ENCODE peak calls at places on chromosomes 5 and 9, in nine cellular contexts. L is prostate gland, V is lower lobe of right lung, K is hepatocyte, A is GM12878, U is upper lobe of right lung, Q is tibial artery, P is adrenal gland, O is IMR-90. D is an unnamed sample. For H3K4me1, the result is how much of the 10 kb centered on the place peaks cover.

GRCh38 chr5:77972545-77973252 is 196.6 kb upstream of the TBCA start:
- DNase-seq in A (no peak), P (no peak), Q (no peak), U (no peak), O (no peak), L (no peak), K (peak), V (no peak), D (no peak)

GRCh38 chr5:90878549-90879196 is 320.1 kb downstream of the ADGRV1 start:
- DNase-seq in P (peak), V (no peak), K (peak), O (peak), U (no peak), L (no peak), A (no peak), Q (no peak), D (peak)

GRCh38 chr5:6837519-6838110 is 124.4 kb downstream of the TENT4A start:
- DNase-seq in L (no peak), Q (no peak), A (no peak), U (no peak), V (no peak), O (no peak), K (no peak), P (no peak), D (peak)

GRCh38 chr5:139912804-139913203 is 117.2 kb downstream of the PSD2 start:
- DNase-seq in V (no peak), K (peak), A (no peak), Q (no peak), O (no peak), P (peak), U (no peak), L (no peak), D (no peak)

GRCh38 chr9:137376386-137376785 is 46.6 kb downstream of the EXD3 start:
- DNase-seq in V (no peak), A (no peak), Q (no peak), L (no peak), O (no peak), K (no peak), P (no peak), U (no peak), D (peak)

GRCh38 chr9:26710008-26710407 is 182.6 kb downstream of the CAAP1 start:
- DNase-seq in O (no peak), Q (no peak), V (no peak), P (no peak), A (no peak), U (no peak), K (no peak), L (no peak), D (no peak)

GRCh38 chr5:73909474-73909873 is 283.5 kb downstream of the ARHGEF28 start:
- DNase-seq in A (no peak), O (no peak), P (no peak), U (no peak), V (no peak), Q (no peak), K (no peak), L (no peak), D (no peak)

GRCh38 chr9:87678650-87679355 is 47.1 kb upstream of the CTSL start:
- DNase-seq in U (no peak), A (no peak), O (peak), L (peak), K (peak), P (peak), V (no peak), Q (peak), D (no peak)

GRCh38 chr5:45171563-45171962 is 362.8 kb downstream of the MRPS30 start:
- DNase-seq in L (no peak), O (no peak), A (no peak), P (no peak), Q (no peak), K (no peak), V (no peak), U (no peak), D (no peak)

GRCh38 chr5:126031989-126032716 is 391.1 kb upstream of the GRAMD2B start:
- DNase-seq in U (no peak), A (no peak), L (no peak), O (peak), Q (peak), K (no peak), V (no peak), P (peak), D (no peak)

GRCh38 chr5:110038297-110038997 is 348.7 kb downstream of the MAN2A1 start:
- DNase-seq in A (no peak), L (no peak), O (no peak), U (no peak), Q (no peak), V (no peak), P (peak), K (no peak), D (no peak)

GRCh38 chr5:93956006-93956405 is 214.6 kb upstream of the POU5F2 start:
- DNase-seq in A (no peak), L (no peak), O (no peak), Q (no peak), P (no peak), V (no peak), K (no peak), U (no peak), D (no peak)

GRCh38 chr9:109745335-109746283 is 34.4 kb upstream of the PALM2AKAP2 start:
- DNase-seq in U (peak), P (peak), O (peak), V (peak), K (peak), L (peak), A (no peak), Q (peak), D (peak)

GRCh38 chr9:122498883-122499288 is 11.7 kb upstream of the OR1J2 start:
- DNase-seq in O (peak), U (no peak), V (no peak), K (peak), Q (no peak), A (no peak), L (peak), P (peak), D (no peak)

GRCh38 chr9:130124471-130124870 is 47.7 kb upstream of the NCS1 start:
- DNase-seq in K (no peak), U (no peak), Q (no peak), O (peak), L (no peak), A (no peak), V (peak), P (no peak), D (no peak)

GRCh38 chr5:135551593-135552447 is 16.1 kb upstream of the NEUROG1 start:
- DNase-seq in Q (peak), L (peak), U (no peak), V (peak), P (peak), O (peak), A (peak), K (peak), D (peak)

GRCh38 chr5:132478498-132478855 is 12.1 kb downstream of the IRF1 start:
- DNase-seq in K (no peak), U (peak), V (peak), A (no peak), L (no peak), Q (no peak), P (no peak), O (no peak), D (no peak)

GRCh38 chr9:109031241-109031640 is 17.9 kb upstream of the CTNNAL1 start:
- DNase-seq in U (no peak), A (no peak), Q (no peak), P (no peak), V (no peak), L (no peak), O (peak), K (no peak), D (no peak)

GRCh38 chr9:123061216-123061615 is 27.7 kb downstream of the GPR21 start:
- DNase-seq in U (no peak), V (no peak), P (no peak), Q (no peak), L (no peak), O (no peak), K (no peak), A (no peak), D (no peak)

GRCh38 chr5:63963080-63963735 is 963 bp upstream of the HTR1A start:
- DNase-seq in O (peak), A (peak), Q (no peak), K (peak), U (no peak), V (no peak), P (peak), L (no peak), D (peak)

GRCh38 chr9:89986190-89986589 is 381.4 kb downstream of the GADD45G start:
- DNase-seq in Q (no peak), A (no peak), L (no peak), P (no peak), V (no peak), U (no peak), O (no peak), K (no peak), D (no peak)

GRCh38 chr5:606061-606460 is 6.1 kb upstream of the CEP72 start:
- DNase-seq in V (no peak), L (no peak), Q (peak), O (no peak), A (no peak), P (no peak), U (peak), K (no peak), D (no peak)

GRCh38 chr5:13955896-13956295 is 11.4 kb upstream of the DNAH5 start:
- DNase-seq in V (no peak), L (no peak), O (peak), K (no peak), P (no peak), A (no peak), Q (no peak), U (no peak), D (no peak)

GRCh38 chr9:133167769-133168168 is 4.1 kb upstream of the GBGT1 start:
- DNase-seq in P (no peak), K (no peak), U (peak), L (no peak), V (peak), A (no peak), Q (no peak), O (no peak), D (no peak)

GRCh38 chr5:169094586-169095409 is 206.1 kb downstream of the SLIT3 start:
- DNase-seq in U (no peak), L (no peak), A (no peak), O (peak), Q (no peak), P (no peak), K (no peak), V (no peak), D (no peak)

GRCh38 chr5:71482132-71482531 is 26.7 kb downstream of the BDP1 start:
- DNase-seq in V (no peak), L (peak), Q (no peak), A (no peak), P (peak), U (no peak), O (peak), K (no peak), D (peak)

GRCh38 chr9:93224591-93224990 is 40.7 kb downstream of the WNK2 start:
- DNase-seq in U (no peak), V (no peak), Q (no peak), P (no peak), A (no peak), K (peak), L (peak), O (no peak), D (no peak)

GRCh38 chr9:27154923-27155322 is 45.9 kb downstream of the TEK start:
- DNase-seq in O (peak), K (peak), A (no peak), P (no peak), U (no peak), L (no peak), V (no peak), Q (no peak), D (no peak)

GRCh38 chr9:127954831-127955293 is 17.2 kb upstream of the DPM2 start:
- DNase-seq in U (no peak), P (no peak), O (no peak), K (no peak), V (no peak), A (no peak), Q (no peak), L (no peak), D (no peak)

GRCh38 chr9:114000671-114001409 is 77.3 kb downstream of the AMBP start:
- DNase-seq in A (no peak), U (no peak), O (peak), Q (peak), K (no peak), V (no peak), P (no peak), L (no peak), D (no peak)

DNA sequence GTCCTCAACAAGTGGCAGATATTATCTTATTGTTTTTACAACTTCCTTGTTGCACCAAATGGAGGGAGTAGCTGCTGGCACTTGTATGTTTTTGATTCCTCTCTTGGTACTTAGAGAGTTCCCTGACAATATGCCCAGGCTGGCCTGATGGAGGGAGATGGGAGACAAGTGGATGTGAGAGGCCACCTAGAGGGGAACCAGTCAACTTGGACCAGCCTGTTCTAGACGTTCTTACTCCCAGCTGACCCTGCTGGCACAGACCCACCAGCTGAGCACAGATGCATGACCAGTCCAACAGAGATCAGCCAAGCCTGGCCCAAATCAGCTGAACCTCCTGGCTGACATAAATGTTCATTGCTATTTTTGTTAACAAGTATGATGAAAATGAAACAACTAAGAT is 60.9 kb upstream of the GDNF start:
- DNase-seq in Q (peak), K (peak), U (no peak), L (no peak), O (peak), A (no peak), P (peak), V (no peak), D (peak)
- TF ChIP-seq CTCF in Q (no peak), K (no peak), U (no peak), L (no peak), O (no peak), A (no peak), P (no peak), V (no peak), D (no peak)

GRCh38 chr9:91835632-91836031 is 114.4 kb downstream of the ROR2 start:
- DNase-seq in K (no peak), U (no peak), P (no peak), Q (peak), A (no peak), V (no peak), L (no peak), O (no peak), D (no peak)
- H3K4me1 ChIP-seq in K (half or more), U (under half), P (under half), Q (under half), A (under half), V (under half), L (under half), O (under half), D (under half)

GRCh38 chr5:43582082-43583005 is 20.6 kb upstream of the NNT start:
- DNase-seq in P (no peak), O (no peak), Q (no peak), K (no peak), L (no peak), A (no peak), V (no peak), U (no peak), D (no peak)
- H3K4me3 ChIP-seq in P (no peak), O (no peak), Q (no peak), K (no peak), L (no peak), A (no peak), V (no peak), U (no peak), D (no peak)

DNA sequence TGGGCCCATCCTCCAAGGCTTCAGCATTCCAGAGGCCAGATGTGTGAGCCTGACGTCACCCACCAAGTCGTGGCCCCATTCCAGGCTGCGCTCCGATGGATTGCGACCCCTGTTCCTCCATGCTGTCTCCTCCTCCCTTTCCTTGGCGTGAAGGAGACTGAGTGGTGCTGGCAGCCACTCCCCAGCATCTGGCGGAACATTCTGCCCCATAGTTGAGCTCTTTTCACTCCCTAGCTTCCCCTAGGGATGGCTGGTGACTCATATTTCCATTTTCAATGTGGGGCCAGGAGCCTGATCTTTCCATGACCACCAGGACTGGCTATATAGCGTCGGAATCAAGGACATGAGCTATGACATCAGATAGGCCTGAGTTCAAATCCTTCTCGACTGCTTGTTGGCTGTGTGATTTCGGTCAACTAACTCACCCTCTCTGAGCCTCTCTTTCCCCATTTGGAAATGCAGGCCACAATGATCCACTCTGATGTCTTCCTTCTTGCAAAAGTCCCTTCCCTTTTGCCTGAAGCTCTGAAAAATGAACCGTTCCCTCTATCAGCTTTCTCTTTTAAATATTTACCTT is 24.5 kb upstream of the DUSP1 start:
- DNase-seq in K (peak), U (peak), Q (peak), A (no peak), V (peak), L (no peak), P (peak), O (peak), D (peak)
- TF ChIP-seq CTCF in K (no peak), U (no peak), Q (peak), A (no peak), V (no peak), L (no peak), P (peak), O (peak), D (no peak)

DNA sequence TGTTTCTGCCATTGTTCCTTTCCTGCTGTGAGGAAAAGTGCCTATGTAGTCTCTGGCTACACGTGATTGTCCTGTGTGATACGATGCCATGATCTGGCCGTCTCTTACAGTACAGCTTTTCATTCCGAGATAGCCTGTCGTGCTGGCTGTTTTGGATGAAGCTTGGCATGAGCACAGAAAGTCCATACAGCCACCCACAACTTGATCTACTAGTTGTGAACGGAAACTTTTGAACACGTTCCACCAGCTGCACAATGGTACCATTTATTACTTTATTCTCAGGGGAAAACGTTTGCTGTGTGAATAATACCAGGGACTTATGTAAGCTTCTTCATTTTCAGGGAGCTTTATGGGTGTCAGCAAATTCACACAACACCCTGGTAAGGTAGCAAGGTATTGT is 217.6 kb upstream of the ANKRD55 start:
- DNase-seq in L (peak), K (no peak), O (no peak), A (no peak), P (no peak), V (no peak), U (no peak), Q (no peak), D (no peak)
- H3K4me1 ChIP-seq in L (under half), K (under half), O (under half), A (under half), P (under half), V (under half), U (under half), Q (under half), D (under half)

DNA sequence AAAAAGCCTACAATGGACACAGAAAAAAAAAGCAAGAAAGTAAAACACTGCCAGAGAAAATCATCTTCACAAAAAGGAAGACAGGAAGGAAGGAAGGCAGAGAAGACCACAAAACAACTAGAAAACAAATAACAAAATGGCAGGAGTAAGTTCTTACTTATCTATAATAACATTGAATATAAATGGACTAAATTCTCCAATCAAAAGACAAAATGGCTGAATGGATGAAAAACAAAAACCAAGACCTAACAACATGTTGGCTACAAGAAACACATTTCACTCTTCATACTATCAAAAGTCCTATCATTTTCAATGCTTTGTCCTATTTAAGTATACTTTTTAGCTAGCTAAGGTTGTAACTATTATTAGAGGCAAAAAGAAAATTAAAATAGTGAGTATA is 36.9 kb upstream of the HMGCR start:
- DNase-seq in O (no peak), P (no peak), V (no peak), Q (no peak), U (no peak), L (no peak), A (no peak), K (no peak), D (no peak)
- H3K4me3 ChIP-seq in O (no peak), P (no peak), V (no peak), Q (no peak), U (no peak), L (no peak), A (no peak), K (no peak), D (no peak)

GRCh38 chr5:180860273-180860886 is 696 bp downstream of the ZFP62 start:
- DNase-seq in L (no peak), Q (no peak), U (no peak), P (peak), A (no peak), K (peak), V (peak), O (no peak), D (peak)

GRCh38 chr5:180860887-180861822 is at the start of gene ZFP62:
- DNase-seq in U (peak), L (peak), A (peak), K (peak), O (peak), P (peak), Q (peak), V (peak), D (peak)

GRCh38 chr5:180866296-180866695 is 5.2 kb upstream of the ZFP62 start:
- DNase-seq in U (no peak), Q (no peak), L (peak), O (no peak), P (no peak), A (no peak), K (peak), V (no peak), D (no peak)

GRCh38 chr5:180866985-180867384 is 5.9 kb upstream of the ZFP62 start:
- DNase-seq in O (no peak), Q (no peak), L (no peak), K (no peak), V (no peak), P (no peak), U (no peak), A (no peak), D (peak)

DNA sequence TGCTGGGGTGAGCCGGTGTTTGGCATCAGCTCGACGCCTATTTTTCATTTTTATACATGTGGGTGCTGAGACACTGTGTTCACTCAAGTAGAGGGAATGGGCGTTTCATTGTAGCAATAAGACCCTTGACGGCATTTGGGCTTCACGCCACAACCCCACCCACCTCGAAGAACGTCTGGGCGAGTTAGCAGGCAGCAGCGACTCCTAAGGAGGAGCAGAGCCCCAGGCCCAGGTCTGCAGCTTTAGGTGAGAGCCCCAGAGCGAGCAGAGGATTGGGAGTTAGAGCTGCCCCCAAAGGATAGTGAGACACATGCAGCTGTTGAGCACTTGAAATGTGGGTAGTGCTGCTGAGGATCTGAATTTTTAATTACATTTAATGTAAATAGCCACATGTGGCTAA is 1.6 kb upstream of the ZFP62 start:
- DNase-seq in V (no peak), O (no peak), A (no peak), K (no peak), L (no peak), Q (no peak), P (no peak), U (no peak), D (no peak)
- TF ChIP-seq CTCF in V (no peak), O (no peak), A (no peak), K (no peak), L (no peak), Q (no peak), P (no peak), U (no peak), D (no peak)